ENCODE peak calls at places on chromosomes 4 and X, in four cellular contexts. I, R, S and P are unnamed samples.
A peak's percentile ranks its signal among the peaks of the same experiment; 100 is the strongest.

GRCh38 chr4:22019676-22020075 is 71.1 kb upstream of the KCNIP4 start:
- DNase-seq in R (peak; percentile 24), I (no peak), S (no peak), P (no peak)

GRCh38 chr4:61890321-61890720 is 690.2 kb downstream of the ADGRL3 start:
- DNase-seq in R (no peak), I (no peak), S (no peak), P (no peak)

GRCh38 chrX:122268353-122268752 is 915.7 kb upstream of the GRIA3 start:
- DNase-seq in S (no peak), I (no peak), R (no peak), P (no peak)

GRCh38 chr4:5724377-5724776 is 13.4 kb downstream of the EVC start:
- DNase-seq in S (no peak), I (no peak), R (no peak), P (no peak)

GRCh38 chr4:183600189-183600685 is 58.7 kb downstream of the RWDD4 start:
- DNase-seq in R (no peak), I (no peak), S (no peak), P (no peak)

GRCh38 chrX:32137525-32137924 is 1065.7 kb upstream of the FTHL17 start:
- DNase-seq in I (no peak), S (no peak), R (no peak), P (peak; percentile 32)

GRCh38 chrX:110180176-110180927 is 137.5 kb downstream of the AMMECR1 start:
- DNase-seq in R (no peak), I (peak; percentile 16), S (peak; percentile 15), P (no peak)

GRCh38 chr4:74423101-74423500 is 21.8 kb upstream of the AREG start:
- DNase-seq in R (no peak), I (no peak), S (peak; percentile 37), P (no peak)

GRCh38 chrX:84748965-84749656 is 246.9 kb upstream of the HDX start:
- DNase-seq in I (no peak), R (no peak), S (no peak), P (no peak)

GRCh38 chr4:168711197-168712120 is 214.6 kb downstream of the PALLD start:
- DNase-seq in R (peak; percentile 80), I (no peak), S (no peak), P (no peak)

GRCh38 chr4:119939066-119939995 is 127.3 kb downstream of the MAD2L1 start:
- DNase-seq in I (no peak), R (peak; percentile 50), S (no peak), P (no peak)

GRCh38 chr4:183012862-183013855 is 85.9 kb upstream of the WWC2 start:
- DNase-seq in I (no peak), S (no peak), R (no peak), P (no peak)

GRCh38 chr4:30718889-30719252 is 1.3 kb upstream of the PCDH7 start:
- DNase-seq in I (no peak), R (no peak), S (no peak), P (no peak)

GRCh38 chrX:155027509-155028066 is 944 bp downstream of the FUNDC2 start:
- DNase-seq in I (peak; percentile 23), R (peak; percentile 75), S (peak; percentile 59), P (peak; percentile 78)

GRCh38 chrX:150254909-150255308 is 108.2 kb upstream of the MAMLD1 start:
- DNase-seq in R (no peak), S (no peak), I (no peak), P (no peak)

GRCh38 chr4:85514783-85515182 is 39.8 kb downstream of the ARHGAP24 start:
- DNase-seq in S (no peak), I (no peak), R (no peak), P (no peak)

GRCh38 chr4:39825090-39825489 is 127.2 kb downstream of the UBE2K start:
- DNase-seq in R (no peak), I (no peak), S (no peak), P (no peak)

GRCh38 chr4:1746265-1746691 is 25.0 kb downstream of the TACC3 start:
- DNase-seq in I (peak; percentile 46), S (peak; percentile 53), R (peak; percentile 21), P (peak; percentile 74)

GRCh38 chr4:119683518-119683917 is 54.9 kb upstream of the PDE5A start:
- DNase-seq in R (peak; percentile 56), S (no peak), I (no peak), P (no peak)

GRCh38 chr4:2793578-2793919 is 664 bp downstream of the SH3BP2 start:
- DNase-seq in I (peak; percentile 12), S (peak; percentile 34), R (peak; percentile 34), P (peak; percentile 77)

GRCh38 chr4:141339966-141340365 is 119.3 kb downstream of the ZNF330 start:
- DNase-seq in I (no peak), R (no peak), S (no peak), P (no peak)

GRCh38 chrX:123184199-123184857 is at the start of gene GRIA3:
- DNase-seq in S (no peak), R (no peak), I (no peak), P (no peak)

GRCh38 chrX:5791721-5792120 is 436.9 kb downstream of the NLGN4X start:
- DNase-seq in S (no peak), I (no peak), R (no peak), P (no peak)

GRCh38 chr4:1711906-1712215 is 258 bp downstream of the SLBP start:
- DNase-seq in I (no peak), S (no peak), R (no peak), P (no peak)

GRCh38 chr4:184544711-184545409 is 70.5 kb upstream of the IRF2 start:
- DNase-seq in I (no peak), R (no peak), S (no peak), P (no peak)

GRCh38 chr4:177485528-177485927 is 43.3 kb upstream of the AGA start:
- DNase-seq in R (peak; percentile 41), I (no peak), S (no peak), P (peak; percentile 29)

GRCh38 chrX:71492086-71493065 is 40.5 kb upstream of the OGT start:
- DNase-seq in S (peak; percentile 65), I (no peak), R (peak; percentile 9), P (no peak)